ENCODE peak calls at places on chromosomes 2 and 18, in five cellular contexts. I, T, B, M and F are unnamed samples.

GRCh38 chr2:211181626-211182025 is 625.2 kb downstream of the CPS1 start:
- DNase-seq in I (peak; percentile 63), T (peak; percentile 6), B (peak; percentile 23), M (no peak), F (peak; percentile 5)

GRCh38 chr2:22043784-22044183 is 920.0 kb downstream of the TDRD15 start:
- DNase-seq in I (no peak), T (no peak), B (no peak), M (no peak), F (no peak)

GRCh38 chr2:57181315-57182038 is 865.1 kb upstream of the VRK2 start:
- DNase-seq in B (peak; percentile 26), I (no peak), M (no peak), T (no peak), F (no peak)

GRCh38 chr2:240836781-240837467 is 16.9 kb upstream of the KIF1A start:
- DNase-seq in B (peak; percentile 78), I (no peak), M (peak; percentile 68), T (peak; percentile 35), F (peak; percentile 48)

GRCh38 chr2:108640731-108641130 is 78.6 kb upstream of the RANBP2 start:
- DNase-seq in B (peak; percentile 94), I (no peak), M (no peak), T (no peak), F (no peak)

GRCh38 chr2:3099145-3099859 is 278.3 kb downstream of the EIPR1 start:
- DNase-seq in B (no peak), M (no peak), T (no peak), I (peak; percentile 21), F (no peak)

GRCh38 chr2:65372619-65373018 is 59.8 kb downstream of the SPRED2 start:
- DNase-seq in B (no peak), I (no peak), T (no peak), M (no peak), F (no peak)

GRCh38 chr2:105052773-105053172 is 14.9 kb downstream of the MRPS9 start:
- DNase-seq in I (no peak), M (peak; percentile 45), T (peak; percentile 74), B (no peak), F (no peak)

GRCh38 chr2:210562136-210563080 is 6.0 kb downstream of the CPS1 start:
- DNase-seq in T (no peak), I (no peak), B (no peak), M (no peak), F (no peak)

GRCh38 chr2:186605041-186605440 is 15.2 kb downstream of the ITGAV start:
- DNase-seq in M (no peak), T (peak; percentile 13), I (no peak), B (no peak), F (no peak)

GRCh38 chr2:66748939-66749338 is 314.0 kb downstream of the MEIS1 start:
- DNase-seq in B (no peak), M (no peak), I (no peak), T (no peak), F (no peak)

GRCh38 chr2:15591692-15592463 is at the start of gene DDX1:
- DNase-seq in T (peak; percentile 92), M (peak; percentile 85), B (peak; percentile 83), I (peak; percentile 90), F (peak; percentile 94)

GRCh38 chr2:26521054-26521912 is 43.4 kb upstream of the OTOF start:
- DNase-seq in M (no peak), B (peak; percentile 5), I (no peak), T (peak; percentile 34), F (peak; percentile 46)

GRCh38 chr2:27095745-27096651 is 9.4 kb downstream of the KHK start:
- DNase-seq in M (peak; percentile 52), B (peak; percentile 42), T (peak; percentile 81), I (peak; percentile 70), F (peak; percentile 76)

GRCh38 chr2:230360028-230360427 is 33.0 kb downstream of the SP140L start:
- DNase-seq in B (no peak), T (no peak), M (no peak), I (no peak), F (no peak)

DNA sequence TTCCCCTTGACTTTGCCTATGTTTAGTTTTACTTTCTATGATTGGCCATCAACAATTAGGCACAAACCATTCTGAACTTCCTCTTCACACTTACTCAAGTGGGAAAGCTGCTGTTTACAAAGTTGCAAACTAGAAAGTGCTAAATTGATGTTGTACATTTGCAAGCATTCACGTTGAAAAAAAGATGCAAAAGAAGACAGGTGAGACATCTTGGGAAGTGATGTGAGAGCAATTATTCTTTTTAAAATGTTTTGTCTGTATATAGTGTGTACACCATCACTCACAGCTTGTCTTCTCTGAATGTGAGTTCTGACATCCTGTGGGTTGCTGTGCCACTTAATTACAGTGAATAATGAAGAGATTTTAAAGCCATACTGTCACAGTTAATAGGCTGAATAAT is 874.1 kb upstream of the LRATD1 start:
- DNase-seq in I (no peak), B (no peak), M (no peak), T (no peak), F (no peak)
- H3K9me3 ChIP-seq in I (no peaks in the 10 kb centered on the region), B (no peaks in the 10 kb centered on the region), M (no peaks in the 10 kb centered on the region), T (no peaks in the 10 kb centered on the region), F (no peaks in the 10 kb centered on the region)

DNA sequence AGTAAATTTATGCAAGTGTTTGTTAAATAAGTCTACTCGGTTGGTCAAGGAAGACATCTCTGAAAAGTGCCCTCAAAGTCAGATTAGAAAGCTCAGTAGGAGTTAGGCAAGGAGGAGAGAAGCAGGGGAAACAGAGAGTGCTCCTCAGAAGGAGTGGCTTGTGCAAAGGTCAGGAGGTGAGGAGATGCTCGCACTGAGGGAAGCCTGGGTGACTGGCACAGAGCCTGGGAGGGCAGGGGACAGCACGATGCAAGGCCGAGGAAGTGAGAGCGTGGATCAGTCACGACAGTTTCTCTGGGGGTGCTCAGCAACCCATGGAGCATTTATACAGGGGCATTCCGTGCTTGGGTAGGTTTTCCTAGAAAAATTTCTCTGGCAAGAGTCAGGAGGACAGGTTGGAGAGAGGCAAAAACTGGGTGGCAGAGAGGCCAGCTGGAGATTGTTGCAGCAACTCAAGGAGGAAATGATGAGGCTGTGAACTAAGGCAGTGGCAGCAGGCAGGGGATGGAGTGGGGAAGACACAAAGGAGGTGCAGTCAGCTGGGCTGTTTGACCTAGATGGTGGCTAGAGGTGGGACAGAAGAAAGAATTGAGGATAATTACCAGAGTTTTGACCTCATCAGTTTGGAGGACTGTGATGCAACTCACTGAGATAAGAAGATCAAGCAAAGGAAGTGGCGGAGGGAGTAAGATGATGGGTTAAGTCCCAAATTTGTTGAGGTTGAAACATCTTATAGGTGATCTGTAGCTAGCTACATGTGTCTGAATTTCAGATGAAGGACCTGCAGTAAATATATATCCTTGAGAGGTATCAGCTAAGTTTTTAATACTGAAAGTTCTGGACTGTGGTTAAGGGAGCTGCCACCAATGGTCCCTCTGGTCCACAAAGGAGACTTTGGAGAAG is 52.4 kb downstream of the BCL2 start:
- DNase-seq in T (no peak), M (no peak), B (no peak), I (no peak), F (no peak)
- H3K27ac ChIP-seq in T (no peak overlapping the region), M (no peak overlapping the region), B (no peak overlapping the region), I (no peak overlapping the region), F (no peak overlapping the region)

GRCh38 chr2:10170256-10170655 is 47.7 kb downstream of the RRM2 start:
- DNase-seq in B (peak; percentile 69), T (no peak), M (no peak), I (no peak), F (peak; percentile 16)
- H3K9me3 ChIP-seq in B (no peaks in the 10 kb centered on the region), T (no peaks in the 10 kb centered on the region), M (no peaks in the 10 kb centered on the region), I (no peaks in the 10 kb centered on the region), F (no peaks in the 10 kb centered on the region)

DNA sequence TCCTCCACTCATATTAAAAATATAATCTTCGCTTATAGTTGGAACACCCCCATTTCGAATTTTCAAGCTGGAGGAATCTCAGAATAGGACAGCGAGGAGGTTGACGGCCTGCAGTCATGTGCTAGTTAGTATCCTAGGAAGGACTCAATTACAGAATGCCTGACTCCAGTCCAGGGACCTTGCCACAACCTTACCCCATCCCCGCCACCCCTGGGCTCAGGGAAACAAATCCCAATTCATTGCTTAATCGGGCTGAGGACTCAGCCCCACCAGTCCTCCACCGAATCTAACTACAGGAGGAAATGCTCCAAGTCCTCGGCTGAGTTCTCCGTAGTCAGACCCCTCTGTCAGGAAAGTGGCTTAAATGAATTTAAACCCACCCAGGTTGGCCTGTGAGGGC is 31.7 kb upstream of the ZBTB7C start:
- DNase-seq in B (no peak), I (no peak), T (no peak), M (no peak), F (no peak)
- H3K27ac ChIP-seq in B (no peak overlapping the region), I (no peak overlapping the region), T (no peak overlapping the region), M (peak overlapping the region; percentile 56), F (no peak overlapping the region)

GRCh38 chr18:72316497-72316896 is 227.6 kb downstream of the CBLN2 start:
- DNase-seq in M (no peak), T (no peak), B (no peak), I (no peak), F (no peak)
- H3K9me3 ChIP-seq in M (no peaks in the 10 kb centered on the region), T (no peaks in the 10 kb centered on the region), B (no peaks in the 10 kb centered on the region), I (no peaks in the 10 kb centered on the region), F (no peaks in the 10 kb centered on the region)

GRCh38 chr2:196251132-196251531 is 79.8 kb upstream of the STK17B start:
- DNase-seq in M (no peak), T (no peak), B (no peak), I (no peak), F (no peak)
- H3K27ac ChIP-seq in M (no peak overlapping the region), T (no peak overlapping the region), B (no peak overlapping the region), I (peak overlapping the region; percentile 13), F (no peak overlapping the region)

DNA sequence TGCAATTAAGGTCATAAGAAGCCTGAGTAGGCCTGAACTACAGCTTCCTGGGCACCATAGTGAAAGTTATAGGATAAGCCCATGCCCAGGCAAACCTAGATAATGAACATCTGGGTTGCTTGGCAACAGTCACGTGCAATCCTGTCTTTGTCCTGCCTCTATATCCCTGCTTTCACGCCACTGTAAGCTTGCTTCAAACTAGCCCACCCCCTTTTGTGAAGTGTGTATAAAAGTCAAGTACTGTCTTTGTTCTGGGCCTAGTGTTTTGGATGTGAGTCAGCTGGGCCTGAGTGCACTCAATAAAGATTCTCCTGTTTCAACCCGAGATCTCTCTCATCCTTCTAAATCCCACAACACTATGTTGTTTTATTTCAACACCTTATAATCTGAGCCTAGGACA is 927.9 kb downstream of the SUCLG1 start:
- DNase-seq in M (no peak), I (no peak), B (peak; percentile 12), T (no peak), F (no peak)
- H3K9me3 ChIP-seq in M (no peaks in the 10 kb centered on the region), I (peaks cover 4% of the 10 kb centered on the region), B (no peaks in the 10 kb centered on the region), T (no peaks in the 10 kb centered on the region), F (no peaks in the 10 kb centered on the region)

GRCh38 chr18:29004921-29005320 is 828.0 kb upstream of the CDH2 start:
- DNase-seq in T (no peak), I (no peak), M (no peak), B (no peak), F (no peak)

GRCh38 chr18:28999711-29000110 is 822.8 kb upstream of the CDH2 start:
- DNase-seq in B (peak; percentile 81), M (no peak), I (no peak), T (no peak), F (no peak)

GRCh38 chr18:29003194-29003593 is 826.3 kb upstream of the CDH2 start:
- DNase-seq in M (no peak), T (no peak), I (peak; percentile 63), B (no peak), F (peak; percentile 19)

GRCh38 chr18:29007986-29008654 is 831.2 kb upstream of the CDH2 start:
- DNase-seq in B (no peak), I (no peak), M (no peak), T (no peak), F (no peak)

GRCh38 chr18:29002747-29003146 is 825.8 kb upstream of the CDH2 start:
- DNase-seq in I (no peak), B (no peak), M (no peak), T (no peak), F (no peak)
- H3K27ac ChIP-seq in I (no peak overlapping the region), B (no peak overlapping the region), M (no peak overlapping the region), T (no peak overlapping the region), F (no peak overlapping the region)